ENCODE peak calls at places on chromosomes 4 and X, in eight cellular contexts. R is bronchial epithelial cell, W is BE2C, J is uterus, O is B cell, U is adrenal gland, Y is cardiac muscle cell, T is right atrium auricular region. H is an unnamed sample.

GRCh38 chr4:793941-794621 is 31.8 kb downstream of the CPLX1 start:
- DNase-seq in R (no peak), W (no peak), J (no peak), O (no peak), U (no peak), Y (no peak), T (no peak), H (no peak)

GRCh38 chr4:121185960-121186359 is 21.8 kb upstream of the TNIP3 start:
- DNase-seq in R (no peak), W (no peak), J (no peak), O (no peak), U (no peak), Y (no peak), T (no peak), H (no peak)

GRCh38 chr4:115361781-115362180 is 248.4 kb upstream of the NDST4 start:
- DNase-seq in R (peak), W (no peak), J (no peak), O (no peak), U (no peak), Y (no peak), T (no peak), H (no peak)

GRCh38 chrX:130482871-130483270 is 81.1 kb downstream of the RBMX2 start:
- DNase-seq in R (no peak), W (no peak), J (no peak), O (no peak), U (no peak), Y (no peak), T (no peak), H (no peak)

GRCh38 chr4:107845721-107846120 is 21.0 kb downstream of the SGMS2 start:
- DNase-seq in R (peak), W (no peak), J (no peak), O (no peak), U (no peak), Y (no peak), T (no peak), H (no peak)

GRCh38 chr4:6201580-6202091 is 1.3 kb upstream of the JAKMIP1 start:
- DNase-seq in R (no peak), W (no peak), J (no peak), O (no peak), U (no peak), Y (no peak), T (no peak), H (no peak)

GRCh38 chr4:54961357-54961975 is 163.9 kb downstream of the KDR start:
- DNase-seq in R (peak), W (no peak), J (no peak), O (no peak), U (no peak), Y (peak), T (no peak), H (peak)

GRCh38 chr4:3223986-3224748 is 24.8 kb upstream of the MSANTD1 start:
- DNase-seq in R (no peak), W (no peak), J (no peak), O (no peak), U (no peak), Y (no peak), T (no peak), H (no peak)

GRCh38 chrX:40755291-40756249 is 20.2 kb upstream of the MED14 start:
- DNase-seq in R (peak), W (no peak), J (no peak), O (no peak), U (peak), Y (peak), T (no peak), H (no peak)

GRCh38 chr4:71872767-71873422 is 89.0 kb upstream of the GC start:
- DNase-seq in R (no peak), W (no peak), J (no peak), O (no peak), U (no peak), Y (no peak), T (no peak), H (peak)

GRCh38 chrX:53211391-53211978 is 13.5 kb downstream of the KDM5C start:
- DNase-seq in R (peak), W (no peak), J (no peak), O (no peak), U (no peak), Y (no peak), T (no peak), H (peak)

GRCh38 chr4:109816082-109816442 is 500 bp downstream of the GAR1 start:
- DNase-seq in R (no peak), W (no peak), J (no peak), O (peak), U (no peak), Y (no peak), T (no peak), H (no peak)

GRCh38 chr4:41360911-41361830 is 104.4 kb downstream of the UCHL1 start:
- DNase-seq in R (peak), W (peak), J (no peak), O (no peak), U (peak), Y (peak), T (peak), H (peak)

GRCh38 chrX:112651766-112652165 is 28.0 kb downstream of the LHFPL1 start:
- DNase-seq in R (peak), W (no peak), J (no peak), O (no peak), U (no peak), Y (no peak), T (no peak), H (peak)

GRCh38 chr4:22170353-22170752 is 221.8 kb upstream of the KCNIP4 start:
- DNase-seq in R (peak), W (no peak), J (no peak), O (no peak), U (no peak), Y (no peak), T (no peak), H (peak)

GRCh38 chr4:184529283-184529682 is 54.9 kb upstream of the IRF2 start:
- DNase-seq in R (peak), W (no peak), J (no peak), O (no peak), U (no peak), Y (no peak), T (no peak), H (peak)

GRCh38 chr4:119536572-119537528 is 91.8 kb downstream of the PDE5A start:
- DNase-seq in R (peak), W (no peak), J (no peak), O (no peak), U (no peak), Y (no peak), T (no peak), H (no peak)

GRCh38 chr4:3762753-3763511 is 3.3 kb upstream of the ADRA2C start:
- DNase-seq in R (no peak), W (no peak), J (no peak), O (no peak), U (no peak), Y (no peak), T (no peak), H (no peak)

GRCh38 chr4:97142405-97142804 is 1000.9 kb downstream of the STPG2 start:
- DNase-seq in R (no peak), W (peak), J (no peak), O (no peak), U (no peak), Y (no peak), T (no peak), H (no peak)

GRCh38 chrX:122440832-122441231 is 743.2 kb upstream of the GRIA3 start:
- DNase-seq in R (no peak), W (no peak), J (no peak), O (no peak), U (no peak), Y (no peak), T (no peak), H (no peak)

GRCh38 chr4:102430511-102430910 is 70.6 kb upstream of the NFKB1 start:
- DNase-seq in R (peak), W (no peak), J (no peak), O (no peak), U (no peak), Y (no peak), T (no peak), H (no peak)

GRCh38 chrX:134144231-134144630 is 92.8 kb upstream of the CCDC160 start:
- DNase-seq in R (peak), W (no peak), J (no peak), O (no peak), U (no peak), Y (peak), T (no peak), H (no peak)
- TF ChIP-seq CTCF in R (peak), W (peak), J (no peak), O (peak), U (no peak), Y (peak), T (no peak), H (peak)

GRCh38 chr4:73127839-73128448 is 58.4 kb upstream of the COX18 start:
- DNase-seq in R (peak), W (peak), J (no peak), O (no peak), U (no peak), Y (peak), T (no peak), H (no peak)
- TF ChIP-seq CTCF in R (peak), W (peak), J (no peak), O (peak), U (peak), Y (peak), T (peak), H (peak)

GRCh38 chr4:129929052-129929451 is 833.1 kb downstream of the C4orf33 start:
- DNase-seq in R (no peak), W (peak), J (no peak), O (no peak), U (no peak), Y (no peak), T (no peak), H (peak)
- TF ChIP-seq CTCF in R (no peak), W (peak), J (no peak), O (no peak), U (no peak), Y (no peak), T (peak), H (peak)

GRCh38 chrX:133333154-133333750 is 82.0 kb downstream of the GPC4 start:
- DNase-seq in R (no peak), W (no peak), J (no peak), O (no peak), U (no peak), Y (peak), T (no peak), H (no peak)

GRCh38 chrX:133337250-133337649 is 78.0 kb downstream of the GPC4 start:
- DNase-seq in R (peak), W (no peak), J (peak), O (no peak), U (peak), Y (no peak), T (no peak), H (no peak)

DNA sequence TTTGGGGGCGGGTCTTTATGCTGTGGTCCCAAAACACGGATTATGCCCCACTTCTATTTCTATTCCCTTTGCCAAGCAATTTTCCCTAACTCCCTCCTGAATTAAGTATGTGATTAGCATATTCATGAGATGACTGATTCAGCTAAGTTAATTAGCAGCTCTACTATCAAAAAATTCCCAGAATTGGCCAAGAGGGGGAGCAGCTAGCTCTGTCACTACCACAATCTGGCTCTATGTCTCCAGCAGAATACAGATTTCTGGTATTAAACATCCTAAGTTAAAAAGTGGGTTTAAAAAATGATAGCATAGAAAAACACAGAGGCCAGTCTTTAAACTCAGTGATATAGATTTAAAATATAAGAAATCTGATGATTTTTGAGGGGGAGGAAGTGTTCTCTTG is 80.3 kb downstream of the GPC4 start:
- DNase-seq in R (peak), W (no peak), J (peak), O (no peak), U (peak), Y (peak), T (no peak), H (no peak)
- TF ChIP-seq CTCF in R (peak), W (peak), J (peak), O (peak), U (peak), Y (peak), T (peak), H (peak)

GRCh38 chr4:103994059-103994458 is 274.3 kb upstream of the TACR3 start:
- DNase-seq in R (peak), W (no peak), J (no peak), O (no peak), U (no peak), Y (no peak), T (no peak), H (no peak)
- TF ChIP-seq CTCF in R (peak), W (peak), J (no peak), O (no peak), U (no peak), Y (no peak), T (no peak), H (peak)